ENCODE peak calls at places on chromosome 14, in seven cellular contexts. A is endothelial cell of umbilical vein, K is stomach, X is suprapubic skin, V is prostate gland, F is HepG2, G is breast epithelium. E is an unnamed sample.

GRCh38 chr14:96502621-96503251 is 554 bp downstream of the PAPOLA start:
- DNase-seq in A (peak; percentile 68), K (peak; percentile 59), X (peak; percentile 82), V (peak; percentile 38), F (peak; percentile 26), G (no peak), E (no peak)

GRCh38 chr14:89067293-89067972 is 243.0 kb downstream of the TTC8 start:
- DNase-seq in A (no peak), K (no peak), X (no peak), V (no peak), F (no peak), G (no peak), E (peak; percentile 83)

GRCh38 chr14:96362965-96363750 is at the start of the genes ATG2B and GSKIP:
- DNase-seq in A (peak; percentile 90), K (peak; percentile 97), X (peak; percentile 94), V (peak; percentile 94), F (peak; percentile 78), G (peak; percentile 89), E (peak; percentile 97)

GRCh38 chr14:95863295-95863694 is 13.3 kb upstream of the TUNAR start:
- DNase-seq in A (no peak), K (no peak), X (no peak), V (no peak), F (no peak), G (no peak), E (no peak)

GRCh38 chr14:35122696-35123387 is 490 bp downstream of the PRORP start:
- DNase-seq in A (peak; percentile 50), K (no peak), X (no peak), V (peak; percentile 21), F (peak; percentile 69), G (no peak), E (no peak)

GRCh38 chr14:53894456-53894855 is 62.2 kb downstream of the BMP4 start:
- DNase-seq in A (peak; percentile 55), K (no peak), X (no peak), V (no peak), F (no peak), G (no peak), E (no peak)

GRCh38 chr14:21723431-21724045 is 49.9 kb upstream of the OR4E1 start:
- DNase-seq in A (no peak), K (no peak), X (no peak), V (no peak), F (peak; percentile 60), G (no peak), E (no peak)

GRCh38 chr14:21894003-21894897 is 220.6 kb upstream of the OR4E1 start:
- DNase-seq in A (no peak), K (peak; percentile 38), X (no peak), V (no peak), F (no peak), G (no peak), E (no peak)

GRCh38 chr14:81402123-81402495 is 2.0 kb upstream of the STON2 start:
- DNase-seq in A (no peak), K (no peak), X (no peak), V (no peak), F (no peak), G (no peak), E (no peak)

GRCh38 chr14:42141328-42141727 is 534.7 kb downstream of the LRFN5 start:
- DNase-seq in A (no peak), K (no peak), X (no peak), V (no peak), F (no peak), G (no peak), E (no peak)

GRCh38 chr14:90568405-90568804 is 171.6 kb downstream of the CALM1 start:
- DNase-seq in A (no peak), K (no peak), X (no peak), V (no peak), F (no peak), G (peak; percentile 38), E (no peak)

GRCh38 chr14:53509845-53510244 is 356.7 kb upstream of the DDHD1 start:
- DNase-seq in A (no peak), K (no peak), X (no peak), V (peak; percentile 73), F (no peak), G (peak; percentile 35), E (no peak)

GRCh38 chr14:32650665-32651064 is 288.0 kb upstream of the NPAS3 start:
- DNase-seq in A (no peak), K (no peak), X (no peak), V (no peak), F (no peak), G (no peak), E (no peak)

GRCh38 chr14:23358042-23358441 is 5.4 kb upstream of the SLC22A17 start:
- DNase-seq in A (no peak), K (no peak), X (no peak), V (no peak), F (no peak), G (no peak), E (no peak)

GRCh38 chr14:58298880-58299664 is 717 bp downstream of the ARID4A start:
- DNase-seq in A (peak; percentile 18), K (peak; percentile 30), X (no peak), V (peak; percentile 29), F (no peak), G (peak; percentile 42), E (no peak)

GRCh38 chr14:91985008-91985407 is 37.5 kb upstream of the FBLN5 start:
- DNase-seq in A (peak; percentile 65), K (no peak), X (no peak), V (no peak), F (no peak), G (no peak), E (no peak)

GRCh38 chr14:69012251-69012953 is 33.3 kb upstream of the ACTN1 start:
- DNase-seq in A (no peak), K (no peak), X (no peak), V (no peak), F (no peak), G (no peak), E (no peak)

GRCh38 chr14:22555573-22556011 is 33.4 kb downstream of the DAD1 start:
- DNase-seq in A (no peak), K (no peak), X (no peak), V (no peak), F (no peak), G (peak; percentile 13), E (no peak)

GRCh38 chr14:54593860-54594259 is 26.9 kb downstream of the SAMD4A start:
- DNase-seq in A (peak; percentile 78), K (no peak), X (no peak), V (no peak), F (no peak), G (no peak), E (no peak)

GRCh38 chr14:39033371-39033770 is 69.7 kb downstream of the SEC23A start:
- DNase-seq in A (peak; percentile 27), K (no peak), X (no peak), V (no peak), F (no peak), G (no peak), E (no peak)

GRCh38 chr14:87149583-87150354 is 843.2 kb downstream of the GALC start:
- DNase-seq in A (no peak), K (no peak), X (no peak), V (no peak), F (no peak), G (no peak), E (no peak)

GRCh38 chr14:26702721-26703250 is 105.0 kb upstream of the NOVA1 start:
- DNase-seq in A (no peak), K (no peak), X (no peak), V (no peak), F (no peak), G (no peak), E (no peak)

GRCh38 chr14:72948481-72949138 is 22.3 kb downstream of the DCAF4 start:
- DNase-seq in A (peak; percentile 73), K (peak; percentile 72), X (no peak), V (peak; percentile 43), F (peak; percentile 27), G (peak; percentile 59), E (no peak)

DNA sequence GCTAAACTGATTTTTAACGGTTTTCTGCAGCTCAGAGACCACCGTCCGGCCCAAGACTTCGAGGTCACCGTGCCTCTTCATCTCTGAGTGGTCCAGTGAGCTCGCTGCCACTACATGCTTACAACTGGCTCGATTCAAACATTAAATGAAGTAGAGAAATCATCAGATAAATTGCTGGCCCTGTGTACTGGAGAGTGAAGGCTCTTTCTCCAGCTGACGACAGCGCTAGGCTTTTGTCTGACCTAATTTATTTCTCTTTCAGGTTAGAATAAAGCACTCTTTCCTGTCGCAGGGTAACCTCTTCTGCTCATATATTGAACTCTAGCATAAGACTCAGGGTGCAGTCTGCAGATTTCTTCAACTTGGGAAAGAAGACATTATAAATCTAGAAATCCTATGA is 6.4 kb downstream of the BCL11B start:
- DNase-seq in A (no peak), K (no peak), X (no peak), V (no peak), F (no peak), G (no peak), E (no peak)
- H3K4me1 ChIP-seq in A (peaks cover 4% of the 10 kb centered on the region), K (peaks cover 21% of the 10 kb centered on the region), X (peaks cover 77% of the 10 kb centered on the region), V (no peaks in the 10 kb centered on the region), F (no peaks in the 10 kb centered on the region), G (peaks cover 3% of the 10 kb centered on the region), E (peaks cover 9% of the 10 kb centered on the region)

GRCh38 chr14:105050551-105050897 is 14.7 kb downstream of the GPR132 start:
- DNase-seq in A (no peak), K (peak; percentile 83), X (no peak), V (no peak), F (peak; percentile 30), G (peak; percentile 29), E (no peak)
- TF ChIP-seq POLR2A in A (no peak), K (no peak), X (no peak), V (no peak), F (no peak), G (no peak), E (no peak)

GRCh38 chr14:50321009-50321660 is 9.0 kb downstream of the DMAC2L start:
- DNase-seq in A (peak; percentile 96), K (peak; percentile 63), X (no peak), V (peak; percentile 70), F (peak; percentile 68), G (peak; percentile 46), E (no peak)
- TF ChIP-seq POLR2AphosphoS5 in A (peak; percentile 31), K (peak; percentile 5), X (no peak), V (peak; percentile 71), F (no peak), G (no peak), E (peak; percentile 42)

GRCh38 chr14:59349154-59349772 is 115.9 kb downstream of the GPR135 start:
- DNase-seq in A (peak; percentile 58), K (no peak), X (no peak), V (no peak), F (no peak), G (no peak), E (no peak)

GRCh38 chr14:59347915-59348314 is 117.3 kb downstream of the GPR135 start:
- DNase-seq in A (no peak), K (no peak), X (no peak), V (no peak), F (no peak), G (no peak), E (no peak)

GRCh38 chr14:59346329-59346728 is 118.9 kb downstream of the GPR135 start:
- DNase-seq in A (no peak), K (no peak), X (no peak), V (no peak), F (no peak), G (no peak), E (no peak)

GRCh38 chr14:59346796-59347510 is 118.2 kb downstream of the GPR135 start:
- DNase-seq in A (no peak), K (no peak), X (no peak), V (no peak), F (no peak), G (no peak), E (no peak)

DNA sequence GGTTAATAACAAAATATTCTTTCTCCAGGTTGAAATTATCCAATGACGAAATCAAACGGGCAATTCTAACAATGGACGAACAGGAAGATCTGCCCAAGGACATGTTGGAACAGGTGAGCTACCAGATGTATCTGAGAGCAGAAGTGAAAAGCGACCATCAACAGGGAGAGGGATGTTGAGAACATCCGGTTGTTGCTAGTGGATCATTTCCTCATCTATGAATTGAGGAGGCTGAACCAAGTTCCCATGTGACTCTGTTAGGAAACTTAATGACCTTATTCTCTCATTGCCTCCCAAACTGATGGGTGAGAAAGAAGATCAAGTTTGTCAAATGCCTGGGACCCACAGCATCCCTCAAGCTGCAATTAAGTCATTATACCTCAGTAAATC is 117.7 kb downstream of the GPR135 start:
- DNase-seq in A (no peak), K (no peak), X (no peak), V (no peak), F (no peak), G (no peak), E (no peak)
- H3K4me1 ChIP-seq in A (peaks cover 10% of the 10 kb centered on the region), K (peaks cover 53% of the 10 kb centered on the region), X (peaks cover 10% of the 10 kb centered on the region), V (no peaks in the 10 kb centered on the region), F (no peaks in the 10 kb centered on the region), G (no peaks in the 10 kb centered on the region), E (peaks cover 58% of the 10 kb centered on the region)